ENCODE peak calls at places on chromosome 18, in five cellular contexts. X, O, I, V and N are unnamed samples.

GRCh38 chr18:32934201-32934600 is 161.4 kb upstream of the KLHL14 start:
- DNase-seq in X (no peak), O (no peak), I (no peak), V (no peak), N (no peak)

GRCh38 chr18:58860747-58861224 is 3.9 kb upstream of the ZNF532 start:
- DNase-seq in X (no peak), O (no peak), I (peak), V (no peak), N (no peak)

GRCh38 chr18:50716902-50717301 is 102.9 kb downstream of the MRO start:
- DNase-seq in X (no peak), O (no peak), I (no peak), V (no peak), N (no peak)

GRCh38 chr18:8167036-8167435 is 442.2 kb upstream of the RAB12 start:
- DNase-seq in X (no peak), O (no peak), I (no peak), V (no peak), N (no peak)

GRCh38 chr18:57784034-57784815 is 18.9 kb downstream of the ATP8B1 start:
- DNase-seq in X (no peak), O (no peak), I (peak), V (no peak), N (no peak)

GRCh38 chr18:13542520-13542847 is 183.9 kb downstream of the FAM210A start:
- DNase-seq in X (no peak), O (no peak), I (no peak), V (no peak), N (no peak)

GRCh38 chr18:50839341-50839740 is 19.5 kb upstream of the MRO start:
- DNase-seq in X (no peak), O (no peak), I (no peak), V (no peak), N (no peak)

GRCh38 chr18:23529597-23529996 is 26.3 kb downstream of the RMC1 start:
- DNase-seq in X (no peak), O (no peak), I (peak), V (peak), N (no peak)

GRCh38 chr18:6857305-6857704 is 127.8 kb downstream of the ARHGAP28 start:
- DNase-seq in X (no peak), O (no peak), I (peak), V (no peak), N (no peak)

GRCh38 chr18:39487932-39488331 is 1922.3 kb upstream of the CELF4 start:
- DNase-seq in X (no peak), O (no peak), I (no peak), V (no peak), N (no peak)

GRCh38 chr18:53442415-53442783 is 782.1 kb downstream of the MBD2 start:
- DNase-seq in X (no peak), O (no peak), I (no peak), V (no peak), N (no peak)

GRCh38 chr18:9984025-9984424 is 70.2 kb downstream of the VAPA start:
- DNase-seq in X (no peak), O (no peak), I (no peak), V (no peak), N (no peak)

GRCh38 chr18:79597176-79598045 is 82.2 kb upstream of the CTDP1 start:
- DNase-seq in X (no peak), O (no peak), I (no peak), V (no peak), N (no peak)

GRCh38 chr18:80200171-80200931 is 47.0 kb downstream of the PARD6G start:
- DNase-seq in X (no peak), O (no peak), I (peak), V (no peak), N (no peak)

GRCh38 chr18:76875390-76876330 is 53.3 kb downstream of the ZNF236 start:
- DNase-seq in X (peak), O (no peak), I (peak), V (no peak), N (peak)

GRCh38 chr18:43805646-43806194 is 528.4 kb upstream of the SYT4 start:
- DNase-seq in X (no peak), O (no peak), I (peak), V (no peak), N (no peak)

GRCh38 chr18:44321868-44322590 is 358.7 kb upstream of the SETBP1 start:
- DNase-seq in X (no peak), O (no peak), I (no peak), V (no peak), N (no peak)

DNA sequence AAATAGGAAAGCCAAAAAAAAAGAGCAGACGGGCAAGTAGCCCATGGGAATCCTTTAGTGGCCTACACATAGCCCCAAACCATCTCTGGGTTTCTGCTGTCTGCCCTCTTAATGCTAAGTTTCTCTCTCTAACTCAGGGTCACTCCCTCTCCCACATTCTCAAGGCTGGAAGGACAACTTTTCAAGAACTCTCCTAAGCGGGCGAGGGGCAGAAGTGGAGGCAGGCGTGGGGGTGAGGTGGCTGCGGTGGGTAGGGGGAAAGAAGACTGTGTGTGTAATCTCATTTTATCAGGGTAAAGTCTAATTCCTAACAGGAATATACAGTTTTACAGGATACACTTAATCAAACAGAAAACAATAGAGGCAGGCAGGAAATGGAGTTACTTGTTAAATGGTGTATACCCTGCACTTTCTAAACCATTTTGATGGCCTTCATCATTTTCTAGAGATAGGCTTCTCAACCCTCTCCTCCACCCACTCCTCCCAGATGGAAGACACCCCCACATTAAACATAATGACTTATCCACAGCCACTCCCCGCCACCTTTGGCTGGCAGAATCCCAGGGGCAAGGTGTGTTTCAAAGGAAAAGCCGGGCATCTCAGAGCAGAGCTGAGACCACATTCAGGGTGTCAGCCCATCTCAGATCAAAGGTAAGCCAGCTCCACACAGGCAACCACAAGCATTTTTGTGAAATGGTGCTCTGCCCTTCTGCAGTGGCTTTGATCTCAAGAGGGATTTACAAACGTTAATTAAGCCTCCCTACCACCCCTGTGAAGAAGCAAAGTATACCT is 6.8 kb downstream of the SMAD7 start:
- DNase-seq in X (no peak), O (no peak), I (no peak), V (no peak), N (peak)
- H3K4me3 ChIP-seq in X (no peak), O (no peak), I (no peak), V (peak), N (no peak)

GRCh38 chr18:75071484-75071785 is 137.5 kb downstream of the PTGR3 start:
- DNase-seq in X (no peak), O (no peak), I (no peak), V (no peak), N (no peak)
- H3K4me3 ChIP-seq in X (no peak), O (no peak), I (no peak), V (no peak), N (peak)

DNA sequence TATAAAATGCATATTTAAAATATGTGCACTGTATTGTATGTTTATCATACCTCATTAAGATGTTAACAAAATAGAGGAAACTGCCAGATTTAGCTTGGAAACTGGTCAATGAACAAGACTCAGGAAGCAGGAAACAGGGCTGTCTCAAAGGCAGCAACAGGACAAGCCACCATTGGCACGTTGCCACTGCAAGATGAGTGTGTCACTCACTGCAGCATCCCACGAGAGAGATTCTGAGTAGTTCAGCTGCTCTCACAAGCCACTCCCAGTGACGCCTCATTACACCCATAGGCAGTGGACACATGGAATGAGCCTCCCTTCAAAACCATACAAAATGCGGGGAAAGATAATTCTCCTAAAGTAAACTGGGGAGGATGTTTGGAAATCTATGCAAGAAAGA is 181.8 kb upstream of the DLGAP1 start:
- DNase-seq in X (peak), O (no peak), I (no peak), V (no peak), N (no peak)
- H3K4me3 ChIP-seq in X (no peak), O (no peak), I (no peak), V (no peak), N (no peak)

DNA sequence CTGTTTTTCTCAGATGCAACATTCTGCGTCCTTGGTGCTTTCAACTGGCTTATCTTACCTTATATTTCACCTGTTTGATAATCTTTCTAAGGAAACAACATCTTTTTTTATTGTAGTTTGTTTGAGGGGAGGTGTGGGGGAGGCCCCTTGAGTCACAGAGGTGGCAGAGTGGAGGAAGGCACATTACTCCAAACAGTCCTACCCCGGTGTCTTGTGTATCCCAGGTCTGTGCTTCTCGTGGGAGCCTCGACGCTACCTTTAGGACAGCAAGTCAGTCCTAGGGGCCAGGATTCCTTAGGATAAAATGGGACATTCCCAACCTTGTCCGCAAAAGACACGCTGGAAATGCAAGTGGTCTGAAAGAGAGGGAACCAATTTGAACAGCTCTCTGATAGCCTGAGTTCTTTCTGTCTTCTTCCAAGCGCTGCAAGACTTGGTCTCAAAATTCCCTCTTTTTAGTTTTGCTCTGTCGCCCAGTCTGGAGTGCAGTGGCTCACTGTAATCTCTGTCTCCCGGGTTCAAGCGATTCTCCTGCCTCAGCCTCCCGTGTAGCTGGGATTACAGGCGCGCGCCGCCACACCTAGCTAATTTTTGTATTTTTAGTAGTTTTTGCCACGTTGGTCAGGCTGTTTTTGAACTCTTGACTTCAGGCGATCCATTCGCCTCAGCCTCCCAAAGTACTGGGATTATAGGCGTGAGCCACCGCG is 4.0 kb downstream of the GATA6 start:
- DNase-seq in X (no peak), O (no peak), I (no peak), V (no peak), N (no peak)
- H3K4me3 ChIP-seq in X (no peak), O (peak), I (peak), V (no peak), N (no peak)

GRCh38 chr18:67865400-67865799 is 348.9 kb upstream of the DSEL start:
- DNase-seq in X (no peak), O (no peak), I (no peak), V (no peak), N (no peak)

GRCh38 chr18:67864677-67865340 is 348.3 kb upstream of the DSEL start:
- DNase-seq in X (no peak), O (no peak), I (peak), V (no peak), N (no peak)

DNA sequence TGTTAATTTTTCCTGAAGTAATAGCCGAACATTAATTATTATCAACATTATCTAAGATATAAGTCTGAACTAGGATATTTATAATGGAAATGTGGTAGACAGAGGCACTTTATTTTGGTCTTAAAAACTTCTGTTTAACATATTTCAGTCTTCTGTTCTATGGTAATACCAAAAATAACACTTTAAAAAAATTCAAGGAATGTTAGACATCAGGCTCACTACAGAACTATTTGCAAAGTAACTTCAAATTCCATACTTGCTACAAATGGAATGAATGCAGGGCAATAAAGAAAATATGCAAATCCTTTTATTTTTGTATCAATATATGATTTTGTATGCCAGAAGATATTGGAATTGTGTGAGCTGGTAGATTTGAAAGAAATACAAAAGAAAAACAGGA is 345.5 kb upstream of the DSEL start:
- DNase-seq in X (no peak), O (no peak), I (peak), V (no peak), N (no peak)
- H3K4me3 ChIP-seq in X (no peak), O (no peak), I (no peak), V (no peak), N (no peak)